ENCODE peak calls at places on chromosomes 1 and 21, in four cellular contexts. R is amniotic epithelial cell, V is T-helper 9 cell, X is iPS-NIHi11. Q is an unnamed sample.

GRCh38 chr1:113874017-113874879 is 2.7 kb upstream of the PTPN22 start:
- DNase-seq in X (peak; percentile 32), V (no peak), R (peak; percentile 90), Q (no peak)

GRCh38 chr1:218558411-218558810 is 213.3 kb downstream of the TGFB2 start:
- DNase-seq in R (no peak), V (no peak), X (no peak), Q (no peak)

GRCh38 chr1:32334864-32335618 is 992 bp downstream of the MARCKSL1 start:
- DNase-seq in X (peak; percentile 70), V (peak; percentile 67), R (no peak), Q (peak; percentile 51)

GRCh38 chr1:116424863-116425262 is 51.8 kb downstream of the ATP1A1 start:
- DNase-seq in V (no peak), R (no peak), X (no peak), Q (no peak)

GRCh38 chr1:40838045-40838979 is 23.9 kb downstream of the CITED4 start:
- DNase-seq in X (peak; percentile 82), V (no peak), R (no peak), Q (no peak)

GRCh38 chr1:209802117-209802779 is 3.7 kb downstream of the IRF6 start:
- DNase-seq in X (no peak), R (no peak), V (no peak), Q (no peak)

GRCh38 chr1:3026581-3027511 is 5.6 kb downstream of the ACTRT2 start:
- DNase-seq in V (no peak), R (no peak), X (no peak), Q (no peak)

GRCh38 chr1:157119008-157119407 is 19.2 kb downstream of the ETV3 start:
- DNase-seq in R (no peak), X (no peak), V (no peak), Q (no peak)

GRCh38 chr1:32765561-32766327 is 51.4 kb downstream of the YARS1 start:
- DNase-seq in X (no peak), V (no peak), R (no peak), Q (no peak)

GRCh38 chr1:235468009-235468408 is 36.2 kb downstream of the B3GALNT2 start:
- DNase-seq in R (no peak), V (no peak), X (no peak), Q (no peak)

GRCh38 chr1:178341218-178341956 is 155.4 kb downstream of the CLEC20A start:
- DNase-seq in R (peak; percentile 78), V (no peak), X (peak; percentile 84), Q (peak; percentile 73)

GRCh38 chr1:111205724-111206070 is 5.3 kb upstream of the DENND2D start:
- DNase-seq in X (no peak), V (no peak), R (peak; percentile 47), Q (peak; percentile 62)

GRCh38 chr1:12175456-12175797 is 8.6 kb downstream of the TNFRSF1B start:
- DNase-seq in R (no peak), V (no peak), X (no peak), Q (no peak)

GRCh38 chr1:200861937-200862647 is 10.7 kb upstream of the GPR25 start:
- DNase-seq in R (no peak), V (no peak), X (no peak), Q (no peak)

GRCh38 chr21:25735221-25735894 is 586 bp downstream of the GABPA start:
- DNase-seq in X (peak; percentile 79), V (peak; percentile 82), R (peak; percentile 91), Q (peak; percentile 95)

GRCh38 chr1:1302006-1302430 is 5.7 kb downstream of the ACAP3 start:
- DNase-seq in R (no peak), V (no peak), X (peak; percentile 51), Q (no peak)

GRCh38 chr1:40736085-40736531 is 44.6 kb downstream of the NFYC start:
- DNase-seq in V (no peak), R (peak; percentile 88), X (no peak), Q (peak; percentile 57)

GRCh38 chr1:67060811-67061218 is 6.9 kb upstream of the SLC35D1 start:
- DNase-seq in R (peak; percentile 99), V (no peak), X (no peak), Q (peak; percentile 99)

GRCh38 chr1:19754482-19754881 is 45.2 kb downstream of the TMCO4 start:
- DNase-seq in R (peak; percentile 61), X (no peak), V (no peak), Q (no peak)